ENCODE peak calls at places on chromosomes 2 and 18, in four cellular contexts. One of them, this sample, is unnamed.

GRCh38 chr18:653512-653911 is 3.9 kb upstream of the TYMS start:
- DNase-seq in GM12878: no peak
- DNase-seq in K562: no peak
- DNase-seq in HepG2: no peak
- DNase-seq in this sample: no peak

GRCh38 chr2:126831234-126832005 is 67.3 kb upstream of the TEX51 start:
- DNase-seq in GM12878: no peak
- DNase-seq in K562: no peak
- DNase-seq in HepG2: no peak
- DNase-seq in this sample: no peak

GRCh38 chr18:60984496-60984895 is 348.7 kb upstream of the CDH20 start:
- DNase-seq in GM12878: no peak
- DNase-seq in K562: no peak
- DNase-seq in HepG2: no peak
- DNase-seq in this sample: no peak

GRCh38 chr2:25250331-25251031 is 82.1 kb upstream of the POMC start:
- DNase-seq in GM12878: no peak
- DNase-seq in K562: peak
- DNase-seq in HepG2: no peak
- DNase-seq in this sample: no peak

GRCh38 chr18:13932285-13933025 is 17.1 kb upstream of the MC2R start:
- DNase-seq in GM12878: no peak
- DNase-seq in K562: no peak
- DNase-seq in HepG2: no peak
- DNase-seq in this sample: no peak

GRCh38 chr2:85355521-85355920 is 952 bp downstream of the ELMOD3 start:
- DNase-seq in GM12878: no peak
- DNase-seq in K562: no peak
- DNase-seq in HepG2: no peak
- DNase-seq in this sample: no peak

GRCh38 chr2:170321526-170321925 is 143.6 kb downstream of the MYO3B start:
- DNase-seq in GM12878: no peak
- DNase-seq in K562: no peak
- DNase-seq in HepG2: no peak
- DNase-seq in this sample: no peak

GRCh38 chr18:75162467-75162866 is 46.5 kb downstream of the PTGR3 start:
- DNase-seq in GM12878: no peak
- DNase-seq in K562: no peak
- DNase-seq in HepG2: no peak
- DNase-seq in this sample: no peak

GRCh38 chr2:194714541-194714940 is 942.5 kb upstream of the SLC39A10 start:
- DNase-seq in GM12878: no peak
- DNase-seq in K562: no peak
- DNase-seq in HepG2: no peak
- DNase-seq in this sample: no peak

GRCh38 chr2:32068-32467 is 14.2 kb downstream of the FAM110C start:
- DNase-seq in GM12878: no peak
- DNase-seq in K562: no peak
- DNase-seq in HepG2: no peak
- DNase-seq in this sample: no peak

GRCh38 chr2:229085439-229085838 is 185.6 kb downstream of the PID1 start:
- DNase-seq in GM12878: no peak
- DNase-seq in K562: no peak
- DNase-seq in HepG2: no peak
- DNase-seq in this sample: no peak

GRCh38 chr2:23015651-23016050 is 369.3 kb upstream of the KLHL29 start:
- DNase-seq in GM12878: no peak
- DNase-seq in K562: no peak
- DNase-seq in HepG2: no peak
- DNase-seq in this sample: no peak

GRCh38 chr18:79510731-79511141 is 115.0 kb downstream of the NFATC1 start:
- DNase-seq in GM12878: no peak
- DNase-seq in K562: no peak
- DNase-seq in HepG2: no peak
- DNase-seq in this sample: no peak

GRCh38 chr18:6022840-6023239 is 127.5 kb upstream of the TMEM200C start:
- DNase-seq in GM12878: no peak
- DNase-seq in K562: no peak
- DNase-seq in HepG2: no peak
- DNase-seq in this sample: peak

GRCh38 chr2:33746401-33746800 is 147.3 kb upstream of the FAM98A start:
- DNase-seq in GM12878: no peak
- DNase-seq in K562: no peak
- DNase-seq in HepG2: no peak
- DNase-seq in this sample: no peak

GRCh38 chr2:4269885-4270284 is 566.5 kb downstream of the DCDC2C start:
- DNase-seq in GM12878: no peak
- DNase-seq in K562: no peak
- DNase-seq in HepG2: no peak
- DNase-seq in this sample: no peak

GRCh38 chr18:52160652-52161051 is 179.3 kb upstream of the DCC start:
- DNase-seq in GM12878: no peak
- DNase-seq in K562: no peak
- DNase-seq in HepG2: no peak
- DNase-seq in this sample: no peak

GRCh38 chr2:119491776-119492525 is 32.3 kb downstream of the SCTR start:
- DNase-seq in GM12878: no peak
- DNase-seq in K562: no peak
- DNase-seq in HepG2: peak
- DNase-seq in this sample: peak

GRCh38 chr2:203706403-203706802 is at the start of gene CD28:
- DNase-seq in GM12878: peak
- DNase-seq in K562: no peak
- DNase-seq in HepG2: no peak
- DNase-seq in this sample: no peak

GRCh38 chr2:219289537-219290361 is 10.6 kb downstream of the DNAJB2 start:
- DNase-seq in GM12878: no peak
- DNase-seq in K562: no peak
- DNase-seq in HepG2: no peak
- DNase-seq in this sample: no peak

GRCh38 chr2:118848381-118849225 is 1.2 kb upstream of the EN1 start:
- DNase-seq in GM12878: no peak
- DNase-seq in K562: no peak
- DNase-seq in HepG2: no peak
- DNase-seq in this sample: no peak

GRCh38 chr2:207142461-207142860 is 23.3 kb downstream of the KLF7 start:
- DNase-seq in GM12878: no peak
- DNase-seq in K562: no peak
- DNase-seq in HepG2: no peak
- DNase-seq in this sample: no peak

GRCh38 chr2:121697108-121697631 is 39.5 kb downstream of the NIFK start:
- DNase-seq in GM12878: no peak
- DNase-seq in K562: peak
- DNase-seq in HepG2: no peak
- DNase-seq in this sample: no peak

GRCh38 chr2:236121546-236121945 is 46.6 kb downstream of the GBX2 start:
- DNase-seq in GM12878: no peak
- DNase-seq in K562: no peak
- DNase-seq in HepG2: peak
- DNase-seq in this sample: no peak

GRCh38 chr2:96809216-96809882 is 6.7 kb upstream of the CNNM3 start:
- DNase-seq in GM12878: no peak
- DNase-seq in K562: no peak
- DNase-seq in HepG2: no peak
- DNase-seq in this sample: no peak

GRCh38 chr2:121210691-121211090 is 74.3 kb downstream of the TFCP2L1 start:
- DNase-seq in GM12878: no peak
- DNase-seq in K562: peak
- DNase-seq in HepG2: no peak
- DNase-seq in this sample: no peak

GRCh38 chr2:32064021-32064678 is 794 bp downstream of the SPAST start:
- DNase-seq in GM12878: no peak
- DNase-seq in K562: peak
- DNase-seq in HepG2: no peak
- DNase-seq in this sample: no peak

GRCh38 chr2:168465594-168465993 is 9.5 kb downstream of the CERS6 start:
- DNase-seq in GM12878: no peak
- DNase-seq in K562: no peak
- DNase-seq in HepG2: no peak
- DNase-seq in this sample: no peak

GRCh38 chr2:219059725-219060682 is 717 bp downstream of the IHH start:
- DNase-seq in GM12878: no peak
- DNase-seq in K562: no peak
- DNase-seq in HepG2: no peak
- DNase-seq in this sample: peak

GRCh38 chr2:223563462-223563861 is 38.7 kb downstream of the SCG2 start:
- DNase-seq in GM12878: no peak
- DNase-seq in K562: peak
- DNase-seq in HepG2: peak
- DNase-seq in this sample: peak

GRCh38 chr18:40769786-40770185 is 1185.2 kb upstream of the PIK3C3 start:
- DNase-seq in GM12878: no peak
- DNase-seq in K562: no peak
- DNase-seq in HepG2: no peak
- DNase-seq in this sample: no peak

GRCh38 chr2:39743170-39743851 is 35.7 kb downstream of the THUMPD2 start:
- DNase-seq in GM12878: no peak
- DNase-seq in K562: no peak
- DNase-seq in HepG2: no peak
- DNase-seq in this sample: no peak

GRCh38 chr18:58846325-58846724 is 18.4 kb upstream of the ZNF532 start:
- DNase-seq in GM12878: no peak
- DNase-seq in K562: no peak
- DNase-seq in HepG2: no peak
- DNase-seq in this sample: no peak

GRCh38 chr2:19038096-19039015 is 320.1 kb downstream of the OSR1 start:
- DNase-seq in GM12878: no peak
- DNase-seq in K562: no peak
- DNase-seq in HepG2: no peak
- DNase-seq in this sample: no peak

DNA sequence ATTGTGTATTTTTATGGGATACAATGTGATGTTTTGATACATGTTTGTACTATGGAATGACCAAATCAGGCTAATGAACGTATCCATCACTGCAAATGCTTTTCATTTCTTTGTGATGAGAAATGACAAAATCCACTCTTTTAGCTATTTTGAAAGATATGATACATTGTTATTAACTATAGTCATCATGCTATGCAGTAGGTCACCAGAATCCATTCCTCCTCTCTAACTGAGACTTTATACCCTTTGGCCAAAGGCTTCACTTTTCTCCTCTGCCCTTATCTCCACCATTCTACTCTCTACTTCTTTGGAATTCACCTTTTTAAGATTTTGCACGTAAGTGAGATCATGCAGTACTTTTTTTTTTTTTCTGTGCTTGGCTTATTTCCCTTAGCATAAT is 44.5 kb upstream of the TMEM17 start:
- DNase-seq in GM12878: no peak
- DNase-seq in K562: no peak
- DNase-seq in HepG2: no peak
- DNase-seq in this sample: no peak
- TF ChIP-seq BHLHE40 in GM12878: no peak
- TF ChIP-seq BHLHE40 in K562: no peak
- TF ChIP-seq BHLHE40 in HepG2: no peak
- TF ChIP-seq BHLHE40 in this sample: no peak

GRCh38 chr18:46756559-46757201 is at the start of gene ST8SIA5:
- DNase-seq in GM12878: no peak
- DNase-seq in K562: no peak
- DNase-seq in HepG2: no peak
- DNase-seq in this sample: no peak
- TF ChIP-seq FOXK2 in GM12878: no peak
- TF ChIP-seq FOXK2 in K562: no peak
- TF ChIP-seq FOXK2 in HepG2: no peak
- TF ChIP-seq FOXK2 in this sample: no peak

GRCh38 chr18:62420151-62420512 is 95.0 kb downstream of the TNFRSF11A start:
- DNase-seq in GM12878: no peak
- DNase-seq in K562: peak
- DNase-seq in HepG2: peak
- DNase-seq in this sample: no peak
- TF ChIP-seq BHLHE40 in GM12878: no peak
- TF ChIP-seq BHLHE40 in K562: no peak
- TF ChIP-seq BHLHE40 in HepG2: no peak
- TF ChIP-seq BHLHE40 in this sample: no peak

GRCh38 chr2:142975239-142975638 is 97.8 kb downstream of the KYNU start:
- DNase-seq in GM12878: no peak
- DNase-seq in K562: no peak
- DNase-seq in HepG2: no peak
- DNase-seq in this sample: no peak

GRCh38 chr2:142973822-142974207 is 96.4 kb downstream of the KYNU start:
- DNase-seq in GM12878: no peak
- DNase-seq in K562: no peak
- DNase-seq in HepG2: no peak
- DNase-seq in this sample: no peak

GRCh38 chr2:142973160-142973821 is 95.8 kb downstream of the KYNU start:
- DNase-seq in GM12878: no peak
- DNase-seq in K562: peak
- DNase-seq in HepG2: no peak
- DNase-seq in this sample: no peak

GRCh38 chr2:142974288-142975024 is 97.0 kb downstream of the KYNU start:
- DNase-seq in GM12878: no peak
- DNase-seq in K562: peak
- DNase-seq in HepG2: no peak
- DNase-seq in this sample: no peak
- TF ChIP-seq FOXK2 in GM12878: no peak
- TF ChIP-seq FOXK2 in K562: no peak
- TF ChIP-seq FOXK2 in HepG2: no peak
- TF ChIP-seq FOXK2 in this sample: no peak

This sample was measured in HEK293T.